ENCODE peak calls at places on chromosomes 4 and X, in five cellular contexts. E, P, O, Z and A are unnamed samples.

GRCh38 chr4:72569719-72570235 is 756 bp upstream of the ADAMTS3 start:
- DNase-seq in E (no peak), P (no peak), O (no peak), Z (no peak), A (no peak)

GRCh38 chrX:41558531-41558930 is 111.4 kb downstream of the NYX start:
- DNase-seq in E (no peak), P (no peak), O (peak; percentile 3), Z (no peak), A (no peak)

GRCh38 chrX:118974908-118975671 is 672 bp downstream of the LONRF3 start:
- DNase-seq in E (peak; percentile 79), P (peak; percentile 48), O (peak; percentile 22), Z (no peak), A (no peak)

GRCh38 chr4:75470738-75471137 is 43.5 kb downstream of the RCHY1 start:
- DNase-seq in E (no peak), P (no peak), O (no peak), Z (no peak), A (no peak)

GRCh38 chrX:110145854-110146253 is 142.9 kb downstream of the TMEM164 start:
- DNase-seq in E (no peak), P (peak; percentile 29), O (peak; percentile 41), Z (no peak), A (no peak)

GRCh38 chr4:174318829-174319764 is 35.4 kb downstream of the CEP44 start:
- DNase-seq in E (no peak), P (no peak), O (peak; percentile 45), Z (no peak), A (no peak)

GRCh38 chr4:61521451-61521850 is 321.3 kb downstream of the ADGRL3 start:
- DNase-seq in E (no peak), P (no peak), O (no peak), Z (no peak), A (no peak)

GRCh38 chr4:114599231-114600065 is 841 bp downstream of the UGT8 start:
- DNase-seq in E (no peak), P (peak; percentile 43), O (peak; percentile 29), Z (no peak), A (no peak)

GRCh38 chr4:152169666-152170065 is 366.2 kb downstream of the FBXW7 start:
- DNase-seq in E (no peak), P (no peak), O (no peak), Z (no peak), A (no peak)

GRCh38 chr4:143046906-143047305 is 137.8 kb upstream of the USP38 start:
- DNase-seq in E (no peak), P (no peak), O (no peak), Z (no peak), A (no peak)

GRCh38 chrX:154735695-154736393 is 15.0 kb downstream of the GAB3 start:
- DNase-seq in E (peak; percentile 84), P (no peak), O (no peak), Z (no peak), A (no peak)

GRCh38 chrX:134741801-134742200 is 83.5 kb upstream of the PLAC1 start:
- DNase-seq in E (no peak), P (no peak), O (no peak), Z (no peak), A (no peak)

GRCh38 chr4:174696657-174697056 is 132.4 kb downstream of the GLRA3 start:
- DNase-seq in E (no peak), P (no peak), O (no peak), Z (no peak), A (no peak)

GRCh38 chr4:53586121-53586816 is 5.0 kb downstream of the LNX1 start:
- DNase-seq in E (no peak), P (no peak), O (no peak), Z (no peak), A (peak; percentile 97)

GRCh38 chrX:51476930-51477329 is 19.5 kb downstream of the NUDT11 start:
- DNase-seq in E (no peak), P (no peak), O (no peak), Z (no peak), A (no peak)

GRCh38 chr4:139857021-139857420 is 191.4 kb downstream of the MGST2 start:
- DNase-seq in E (no peak), P (no peak), O (no peak), Z (no peak), A (no peak)

GRCh38 chr4:90103991-90104390 is 23.2 kb upstream of the CCSER1 start:
- DNase-seq in E (no peak), P (no peak), O (no peak), Z (no peak), A (no peak)

GRCh38 chr4:169921237-169921636 is 105.0 kb downstream of the MFAP3L start:
- DNase-seq in E (no peak), P (no peak), O (no peak), Z (no peak), A (no peak)

GRCh38 chr4:169927280-169927679 is 98.9 kb downstream of the MFAP3L start:
- DNase-seq in E (no peak), P (no peak), O (no peak), Z (no peak), A (no peak)

GRCh38 chr4:169921732-169922131 is 104.5 kb downstream of the MFAP3L start:
- DNase-seq in E (no peak), P (no peak), O (no peak), Z (no peak), A (no peak)

GRCh38 chr4:169925678-169926077 is 100.5 kb downstream of the MFAP3L start:
- DNase-seq in E (no peak), P (no peak), O (no peak), Z (no peak), A (no peak)

DNA sequence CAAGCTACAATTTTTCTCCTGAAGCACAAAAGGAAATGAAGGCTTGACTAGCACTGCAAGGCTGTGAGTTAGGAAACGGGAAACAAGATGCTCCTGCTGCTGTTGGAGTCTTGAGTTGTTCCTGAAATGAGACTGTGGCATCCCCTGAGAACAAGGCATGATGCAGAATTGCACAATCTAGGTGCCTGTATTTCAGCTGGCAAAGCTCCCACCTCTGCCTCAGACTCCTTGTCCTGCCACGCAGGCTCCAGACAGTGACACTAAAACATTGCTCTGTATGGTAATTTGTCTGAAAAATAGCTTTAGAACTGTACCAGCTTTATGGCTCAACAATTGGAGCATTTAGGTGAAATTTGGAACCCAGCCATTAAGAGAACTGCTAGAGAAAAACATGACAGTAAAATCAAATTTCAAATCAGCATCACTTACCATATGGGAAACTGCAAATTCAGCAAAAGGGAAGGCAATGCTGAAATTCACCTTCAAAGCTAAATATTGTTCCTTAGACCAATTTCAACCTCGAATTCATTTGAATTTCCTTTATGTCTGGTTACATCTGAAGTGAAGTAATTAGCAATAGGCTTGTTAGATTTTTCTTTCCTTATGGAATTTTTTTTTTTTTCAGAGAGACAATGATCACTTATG is 103.4 kb downstream of the MFAP3L start:
- DNase-seq in E (no peak), P (no peak), O (no peak), Z (no peak), A (no peak)
- TF ChIP-seq CTCF in E (no peak), P (no peak), O (no peak), Z (no peak), A (no peak)

DNA sequence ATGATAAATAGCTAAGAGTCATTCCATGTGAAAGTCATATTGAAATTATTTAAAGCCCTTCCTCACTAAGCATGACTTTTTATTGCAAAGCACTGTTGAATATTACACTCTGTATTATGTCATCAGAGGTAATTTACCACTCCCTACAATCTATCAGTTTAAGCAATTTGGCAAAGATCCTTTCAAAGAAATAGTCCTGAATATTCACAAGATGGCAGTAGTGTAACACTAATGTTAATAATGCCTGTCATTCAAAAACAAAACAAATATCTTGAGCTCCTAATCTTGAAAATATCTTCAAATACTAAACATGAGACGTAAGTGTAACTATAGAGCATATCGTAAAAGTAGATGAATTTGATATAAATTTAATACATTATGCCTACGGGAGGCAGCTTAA is 208.6 kb upstream of the TECRL start:
- DNase-seq in E (no peak), P (no peak), O (no peak), Z (no peak), A (no peak)
- TF ChIP-seq CTCF in E (no peak), P (no peak), O (no peak), Z (no peak), A (no peak)

GRCh38 chrX:40057405-40057804 is 40.4 kb downstream of the BCOR start:
- DNase-seq in E (no peak), P (no peak), O (no peak), Z (no peak), A (no peak)
- TF ChIP-seq CTCF in E (no peak), P (no peak), O (no peak), Z (no peak), A (no peak)

DNA sequence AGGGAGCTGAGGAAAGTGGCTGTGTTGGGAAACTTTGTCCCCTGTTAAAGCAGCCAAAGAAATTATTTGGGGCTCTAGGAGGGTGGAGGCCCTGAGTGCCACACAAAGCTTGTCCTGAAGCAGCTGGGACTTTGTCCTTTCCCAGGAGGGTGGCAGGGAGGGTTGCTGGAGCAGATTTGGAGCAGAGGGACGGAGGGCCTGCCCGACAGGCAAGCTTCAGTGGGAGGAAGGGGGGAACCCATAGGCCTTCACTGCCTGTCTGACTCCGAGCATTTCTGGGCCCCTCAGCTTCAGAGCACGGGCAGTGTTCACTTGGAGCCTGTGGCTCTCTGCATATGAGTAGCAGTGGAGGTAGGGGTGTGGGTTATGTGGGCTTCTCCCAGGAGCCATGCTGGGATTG is 7.2 kb upstream of the CNGA2 start:
- DNase-seq in E (peak; percentile 21), P (no peak), O (no peak), Z (no peak), A (no peak)
- TF ChIP-seq CTCF in E (no peak), P (no peak), O (no peak), Z (no peak), A (no peak)